ENCODE peak calls at places on chromosomes 1 and 21, in ten cellular contexts. E is tibial artery, Y is ascending aorta, W is PC-3, H is A673, J is psoas muscle, S is right lobe of liver, X is spleen, P is cardiac muscle cell, V is IMR-90. L is an unnamed sample.

GRCh38 chr1:212814548-212814947 is 22.9 kb downstream of the TATDN3 start:
- DNase-seq in E (no peak), Y (no peak), W (no peak), H (no peak), J (no peak), S (no peak), X (no peak), P (no peak), V (no peak), L (no peak)

GRCh38 chr1:179995576-179995975 is 41.0 kb downstream of the CEP350 start:
- DNase-seq in E (no peak), Y (no peak), W (no peak), H (no peak), J (no peak), S (no peak), X (no peak), P (no peak), V (no peak), L (no peak)

GRCh38 chr1:34460193-34460592 is 283.5 kb downstream of the C1orf94 start:
- DNase-seq in E (no peak), Y (no peak), W (peak; percentile 61), H (peak; percentile 55), J (peak; percentile 16), S (peak; percentile 60), X (no peak), P (peak; percentile 35), V (no peak), L (peak; percentile 59)

GRCh38 chr21:32371913-32372314 is 20.9 kb downstream of the URB1 start:
- DNase-seq in E (no peak), Y (peak; percentile 77), W (peak; percentile 62), H (no peak), J (no peak), S (no peak), X (peak; percentile 62), P (no peak), V (peak; percentile 83), L (peak; percentile 71)

GRCh38 chr1:59609245-59609644 is 205.5 kb upstream of the HOOK1 start:
- DNase-seq in E (no peak), Y (no peak), W (no peak), H (no peak), J (no peak), S (no peak), X (no peak), P (no peak), V (no peak), L (no peak)

GRCh38 chr1:95021794-95022193 is 51.0 kb downstream of the ALG14 start:
- DNase-seq in E (no peak), Y (no peak), W (no peak), H (no peak), J (no peak), S (no peak), X (no peak), P (no peak), V (peak; percentile 38), L (peak; percentile 57)

GRCh38 chr1:52654063-52654462 is 21.1 kb downstream of the SHISAL2A start:
- DNase-seq in E (no peak), Y (no peak), W (no peak), H (no peak), J (no peak), S (no peak), X (no peak), P (no peak), V (no peak), L (no peak)

GRCh38 chr1:176522310-176522846 is 59.4 kb downstream of the PAPPA2 start:
- DNase-seq in E (no peak), Y (no peak), W (peak; percentile 35), H (no peak), J (no peak), S (no peak), X (no peak), P (no peak), V (no peak), L (no peak)

GRCh38 chr1:145849356-145850165 is 4.1 kb downstream of the NUDT17 start:
- DNase-seq in E (no peak), Y (no peak), W (no peak), H (no peak), J (no peak), S (no peak), X (no peak), P (no peak), V (peak; percentile 66), L (no peak)

GRCh38 chr1:228782662-228783414 is 47.6 kb downstream of the RHOU start:
- DNase-seq in E (peak; percentile 25), Y (no peak), W (peak; percentile 20), H (no peak), J (no peak), S (no peak), X (no peak), P (peak; percentile 36), V (peak; percentile 57), L (no peak)

GRCh38 chr1:222073307-222073995 is 331.6 kb upstream of the DUSP10 start:
- DNase-seq in E (no peak), Y (no peak), W (peak; percentile 41), H (no peak), J (no peak), S (no peak), X (no peak), P (no peak), V (peak; percentile 84), L (no peak)

GRCh38 chr1:235953801-235954200 is 87.1 kb upstream of the LYST start:
- DNase-seq in E (no peak), Y (no peak), W (peak; percentile 48), H (no peak), J (no peak), S (no peak), X (no peak), P (no peak), V (peak; percentile 92), L (no peak)

GRCh38 chr1:6958407-6958806 is 173.2 kb downstream of the CAMTA1 start:
- DNase-seq in E (no peak), Y (no peak), W (no peak), H (peak; percentile 56), J (no peak), S (no peak), X (no peak), P (no peak), V (peak; percentile 18), L (no peak)

GRCh38 chr1:155938220-155938627 is 3.2 kb upstream of the RXFP4 start:
- DNase-seq in E (no peak), Y (peak; percentile 77), W (peak; percentile 86), H (peak; percentile 84), J (no peak), S (no peak), X (no peak), P (peak; percentile 77), V (peak; percentile 69), L (peak; percentile 59)

DNA sequence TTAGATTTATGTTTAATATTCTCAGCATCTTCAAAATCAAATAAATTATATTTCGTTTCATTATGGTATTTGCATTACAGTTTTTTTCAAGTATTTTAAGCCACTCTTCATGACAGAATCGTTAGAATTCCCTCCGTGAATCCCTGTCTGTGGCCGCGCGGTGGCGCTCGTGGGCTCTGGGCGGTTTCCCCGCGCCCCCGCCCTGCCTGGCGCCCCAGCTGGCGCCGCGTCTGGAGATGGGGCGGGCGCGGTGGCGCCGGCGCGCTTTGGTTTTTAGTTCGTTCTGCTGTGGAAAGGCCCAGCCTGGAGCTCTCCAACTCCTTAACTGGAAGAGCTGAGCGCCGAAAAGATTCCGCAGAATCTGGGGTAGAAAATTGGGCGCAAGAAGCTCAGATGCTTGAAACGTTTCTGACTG is 25.7 kb downstream of the PRMT2 start:
- DNase-seq in E (no peak), Y (peak; percentile 75), W (no peak), H (peak; percentile 90), J (peak; percentile 61), S (no peak), X (no peak), P (peak; percentile 84), V (peak; percentile 82), L (peak; percentile 60)
- H3K4me3 ChIP-seq in E (peak overlapping the region; percentile 49), Y (peak overlapping the region; percentile 56), W (no peak overlapping the region), H (peak overlapping the region; percentile 50), J (peak overlapping the region; percentile 46), S (no peak overlapping the region), X (peak overlapping the region; percentile 15), P (no peak overlapping the region), V (no peak overlapping the region), L (no peak overlapping the region)

GRCh38 chr21:39852021-39852721 is 15.1 kb upstream of the PCP4 start:
- DNase-seq in E (no peak), Y (no peak), W (no peak), H (no peak), J (no peak), S (no peak), X (no peak), P (no peak), V (no peak), L (no peak)
- H3K9me3 ChIP-seq in E (no peaks in the 10 kb centered on the region), Y (no peaks in the 10 kb centered on the region), W (peaks cover 6% of the 10 kb centered on the region), H (peaks cover 9% of the 10 kb centered on the region), J (no peaks in the 10 kb centered on the region), S (no peaks in the 10 kb centered on the region), X (no peaks in the 10 kb centered on the region), P (no peaks in the 10 kb centered on the region), V (peaks cover 43% of the 10 kb centered on the region), L (no peaks in the 10 kb centered on the region)

GRCh38 chr21:34180826-34181359 is 107.5 kb downstream of the MRPS6 start:
- DNase-seq in E (no peak), Y (no peak), W (no peak), H (no peak), J (no peak), S (no peak), X (no peak), P (no peak), V (no peak), L (no peak)
- TF ChIP-seq CTCF in E (no peak), Y (peak; percentile 5), W (no peak), H (no peak), J (no peak), S (no peak), X (no peak), P (no peak), V (no peak), L (no peak)

DNA sequence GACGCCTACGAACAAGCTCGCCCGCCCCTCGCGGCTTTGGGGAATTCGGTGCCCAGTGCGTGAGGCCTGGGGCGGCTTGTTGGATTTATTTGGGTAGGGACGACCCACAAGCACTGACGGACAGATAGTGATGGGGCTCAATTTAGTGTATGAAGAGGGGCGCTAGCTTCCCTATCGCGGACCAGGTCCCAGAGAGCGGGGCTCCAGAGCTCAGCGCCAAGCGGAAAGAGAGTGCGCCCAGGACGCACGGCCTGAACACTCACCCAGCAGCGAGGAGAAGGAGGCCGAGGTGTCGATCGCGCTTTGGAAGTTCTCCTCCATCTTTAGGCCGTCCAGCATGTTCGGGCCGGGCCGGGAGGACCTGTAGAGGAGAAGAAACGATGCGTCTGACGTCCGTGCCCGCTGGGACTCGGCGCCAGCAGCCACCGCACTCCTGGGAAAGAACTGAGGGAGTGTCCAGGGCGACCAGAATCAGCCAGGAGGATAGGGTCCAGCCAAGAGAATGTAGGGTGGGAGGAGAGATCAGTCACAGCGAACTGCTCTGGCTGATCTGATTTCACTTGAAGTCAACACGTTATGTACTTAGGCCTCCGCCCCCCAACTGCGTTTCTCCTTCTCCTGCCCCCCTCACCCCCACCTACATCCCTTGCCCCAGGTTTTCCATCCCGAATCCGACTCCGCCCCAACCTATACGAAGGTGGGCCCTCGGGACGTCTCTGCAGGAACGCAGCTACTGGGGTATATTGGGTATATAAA is 1.1 kb downstream of the LMX1A start:
- DNase-seq in E (no peak), Y (no peak), W (no peak), H (no peak), J (no peak), S (no peak), X (no peak), P (no peak), V (no peak), L (no peak)
- H3K4me3 ChIP-seq in E (peak overlapping the region; percentile 40), Y (peak overlapping the region; percentile 60), W (no peak overlapping the region), H (peak overlapping the region; percentile 34), J (peak overlapping the region; percentile 67), S (no peak overlapping the region), X (peak overlapping the region; percentile 15), P (peak overlapping the region; percentile 21), V (no peak overlapping the region), L (no peak overlapping the region)

GRCh38 chr1:214917081-214917635 is 165.4 kb upstream of the KCNK2 start:
- DNase-seq in E (no peak), Y (no peak), W (no peak), H (no peak), J (no peak), S (no peak), X (no peak), P (no peak), V (no peak), L (no peak)
- H3K9me3 ChIP-seq in E (no peaks in the 10 kb centered on the region), Y (no peaks in the 10 kb centered on the region), W (no peaks in the 10 kb centered on the region), H (no peaks in the 10 kb centered on the region), J (no peaks in the 10 kb centered on the region), S (no peaks in the 10 kb centered on the region), X (no peaks in the 10 kb centered on the region), P (no peaks in the 10 kb centered on the region), V (no peaks in the 10 kb centered on the region), L (no peaks in the 10 kb centered on the region)